ENCODE peak calls at places on chromosome 12, in five cellular contexts. E is ascending aorta, S is left ventricle myocardium inferior, V is PC-9, R is H1. Z is an unnamed sample.

GRCh38 chr12:65868133-65868705 is 43.9 kb downstream of the HMGA2 start:
- DNase-seq in S (no peak), R (no peak), V (no peak), E (no peak), Z (no peak)

GRCh38 chr12:105935106-105935505 is 203.6 kb downstream of the NUAK1 start:
- DNase-seq in V (peak; percentile 55), E (no peak), S (no peak), R (no peak), Z (no peak)

GRCh38 chr12:11778703-11779102 is 129.2 kb downstream of the ETV6 start:
- DNase-seq in R (no peak), E (no peak), V (no peak), S (no peak), Z (no peak)

GRCh38 chr12:64610092-64610659 is at the start of gene RASSF3:
- DNase-seq in R (peak; percentile 85), S (peak; percentile 77), V (peak; percentile 85), E (peak; percentile 88), Z (peak; percentile 73)

GRCh38 chr12:124010687-124011086 is 37.7 kb downstream of the ZNF664 start:
- DNase-seq in S (no peak), E (no peak), V (no peak), R (no peak), Z (no peak)

GRCh38 chr12:86727151-86727550 is 471.0 kb upstream of the MGAT4C start:
- DNase-seq in V (no peak), E (no peak), R (no peak), S (no peak), Z (no peak)

GRCh38 chr12:111405856-111406473 is at the start of gene SH2B3:
- DNase-seq in R (no peak), E (no peak), S (no peak), V (no peak), Z (no peak)

GRCh38 chr12:29278673-29279420 is 102.1 kb downstream of the ERGIC2 start:
- DNase-seq in S (no peak), R (no peak), E (no peak), V (no peak), Z (no peak)

GRCh38 chr12:117352260-117352659 is 9.2 kb downstream of the NOS1 start:
- DNase-seq in E (no peak), S (no peak), V (no peak), R (no peak), Z (no peak)

GRCh38 chr12:48969847-48970701 is 1.5 kb downstream of the WNT10B start:
- DNase-seq in V (no peak), R (peak; percentile 69), S (no peak), E (no peak), Z (no peak)

GRCh38 chr12:38144049-38144448 is 172.5 kb upstream of the ALG10B start:
- DNase-seq in S (no peak), E (no peak), V (no peak), R (no peak), Z (no peak)

GRCh38 chr12:131622422-131622955 is 88.4 kb upstream of the SFSWAP start:
- DNase-seq in S (no peak), V (no peak), E (no peak), R (no peak), Z (no peak)

GRCh38 chr12:111363578-111363977 is 5.3 kb downstream of the PHETA1 start:
- DNase-seq in R (no peak), E (no peak), S (no peak), V (peak; percentile 44), Z (peak; percentile 36)

GRCh38 chr12:69343357-69343756 is 4.8 kb upstream of the LYZ start:
- DNase-seq in E (no peak), V (no peak), S (no peak), R (no peak), Z (no peak)

GRCh38 chr12:389138-390096 is at the start of gene KDM5A:
- DNase-seq in S (peak; percentile 90), R (peak; percentile 88), V (peak; percentile 91), E (peak; percentile 94), Z (peak; percentile 92)

GRCh38 chr12:24911284-24911791 is 37.6 kb downstream of the BCAT1 start:
- DNase-seq in V (no peak), R (peak; percentile 37), E (no peak), S (no peak), Z (no peak)

GRCh38 chr12:12819752-12820311 is 6.7 kb downstream of the DDX47 start:
- DNase-seq in S (no peak), V (peak; percentile 86), R (no peak), E (peak; percentile 78), Z (no peak)

GRCh38 chr12:1003600-1004271 is 12.7 kb downstream of the ERC1 start:
- DNase-seq in S (no peak), V (no peak), E (no peak), R (no peak), Z (no peak)

GRCh38 chr12:48486261-48486660 is 4.0 kb downstream of the C12orf54 start:
- DNase-seq in R (no peak), V (no peak), E (no peak), S (no peak), Z (no peak)

GRCh38 chr12:46675736-46676135 is 150.1 kb downstream of the SLC38A4 start:
- DNase-seq in V (no peak), E (no peak), S (no peak), R (no peak), Z (peak; percentile 40)

GRCh38 chr12:103810108-103810507 is 30.9 kb downstream of the NT5DC3 start:
- DNase-seq in R (no peak), E (no peak), S (no peak), V (no peak), Z (no peak)

GRCh38 chr12:121668750-121669524 is 517 bp downstream of the MORN3 start:
- DNase-seq in R (peak; percentile 80), E (no peak), S (no peak), V (peak; percentile 18), Z (peak; percentile 34)

GRCh38 chr12:12704593-12705230 is 8.7 kb upstream of the GPR19 start:
- DNase-seq in R (no peak), V (peak; percentile 65), S (no peak), E (peak; percentile 80), Z (peak; percentile 68)

GRCh38 chr12:116319316-116319715 is 41.8 kb upstream of the MED13L start:
- DNase-seq in V (no peak), S (no peak), R (no peak), E (no peak), Z (no peak)

GRCh38 chr12:93377252-93377542 is 528 bp upstream of the NUDT4 start:
- DNase-seq in R (no peak), V (no peak), E (no peak), S (no peak), Z (no peak)

GRCh38 chr12:93373847-93374723 is 3.6 kb upstream of the NUDT4 start:
- DNase-seq in E (no peak), S (no peak), V (no peak), R (no peak), Z (no peak)

GRCh38 chr12:93375906-93376305 is 1.8 kb upstream of the NUDT4 start:
- DNase-seq in R (no peak), E (no peak), V (no peak), S (no peak), Z (no peak)

GRCh38 chr12:93378373-93379310 is 917 bp downstream of the NUDT4 start:
- DNase-seq in S (peak; percentile 31), E (peak; percentile 74), R (peak; percentile 66), V (peak; percentile 19), Z (peak; percentile 37)

DNA sequence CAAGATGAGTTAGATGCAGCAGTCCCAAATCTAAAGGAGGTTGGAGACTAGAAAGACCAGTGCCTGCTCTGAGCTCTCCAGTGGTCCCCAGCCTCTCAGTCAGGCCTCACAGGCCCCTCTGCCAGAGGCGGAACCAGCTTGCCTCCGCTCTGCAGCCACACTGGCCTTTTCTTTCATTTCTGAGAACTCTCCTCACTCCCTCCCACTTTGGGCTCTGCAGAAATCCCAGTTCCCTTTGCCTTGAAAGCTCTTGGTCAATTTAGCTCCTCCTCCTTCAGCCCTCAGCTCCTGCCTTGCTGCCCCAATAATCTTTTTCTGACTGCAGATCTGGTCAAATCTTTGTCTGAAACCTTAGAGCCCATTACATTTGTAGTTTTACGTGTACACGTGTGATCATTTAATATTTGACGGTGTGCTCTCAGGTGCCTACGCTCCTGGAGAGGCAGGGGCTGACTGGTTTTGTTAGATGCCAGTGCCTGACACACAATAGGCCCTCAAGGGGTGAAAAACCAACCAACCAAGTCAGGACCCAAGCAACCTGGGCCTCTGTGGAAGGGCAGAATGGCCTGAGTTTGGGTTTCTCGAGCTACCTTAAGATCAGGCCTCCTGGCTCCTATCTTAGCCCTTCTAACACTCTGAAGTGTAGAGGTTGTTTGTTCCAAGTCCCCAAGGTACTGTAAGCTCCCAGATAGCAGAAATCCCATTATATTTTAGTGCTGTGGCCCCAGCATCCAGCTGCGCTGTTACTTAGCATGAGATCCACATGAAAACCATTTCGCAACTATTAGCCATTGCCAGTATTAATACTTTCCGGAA is 1.1 kb upstream of the NUDT4 start:
- DNase-seq in E (peak; percentile 74), S (peak; percentile 32), R (peak; percentile 53), V (peak; percentile 37), Z (peak; percentile 19)
- H3K4me3 ChIP-seq in E (peak overlapping the region; percentile 93), S (peak overlapping the region; percentile 84), R (peak overlapping the region; percentile 88), V (peak overlapping the region; percentile 79), Z (no peak overlapping the region)

DNA sequence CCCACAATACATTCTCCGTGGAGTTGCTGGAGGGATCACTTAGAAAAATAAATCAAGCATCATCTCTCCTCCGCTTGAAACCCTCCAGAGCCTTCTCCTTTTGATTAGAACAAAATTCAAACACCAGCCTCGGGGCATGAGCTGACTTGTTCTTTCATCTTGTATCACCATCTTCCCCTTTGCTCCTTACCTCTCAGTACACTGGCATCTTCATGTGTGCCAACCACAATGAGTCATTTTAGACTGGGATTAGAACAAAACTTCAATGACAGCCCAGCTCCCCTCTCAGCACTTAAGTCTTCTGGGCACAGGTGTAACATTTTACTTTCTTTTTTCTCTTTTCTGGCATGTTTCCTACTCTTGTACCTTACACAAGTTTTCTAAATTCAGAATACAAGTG is 1159.2 kb upstream of the TMEM132C start:
- DNase-seq in S (no peak), V (peak; percentile 27), E (no peak), R (no peak), Z (no peak)
- H3K27ac ChIP-seq in S (no peak overlapping the region), V (no peak overlapping the region), E (no peak overlapping the region), R (no peak overlapping the region), Z (no peak overlapping the region)

DNA sequence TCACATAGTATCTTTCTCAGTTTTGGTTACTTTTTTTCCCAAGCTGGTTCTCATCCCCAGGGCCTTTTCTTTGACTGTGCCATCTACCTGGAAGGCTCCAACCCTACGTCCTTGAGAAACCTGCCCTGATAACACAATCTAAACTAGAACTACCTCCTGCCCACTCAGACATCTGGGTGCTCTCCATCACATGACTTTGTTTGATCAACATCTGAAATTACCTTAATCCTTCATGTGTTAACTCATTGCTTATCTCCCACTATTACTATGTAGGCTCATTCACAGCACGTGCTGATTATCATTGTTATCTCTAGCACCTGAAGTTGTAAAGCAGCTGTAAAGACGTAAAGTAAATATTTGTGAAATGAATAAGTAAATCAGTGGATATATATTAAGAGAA is 784.0 kb downstream of the TMTC2 start:
- DNase-seq in V (no peak), S (no peak), R (no peak), E (no peak), Z (no peak)
- H3K4me3 ChIP-seq in V (no peak overlapping the region), S (peak overlapping the region; percentile 5), R (no peak overlapping the region), E (no peak overlapping the region), Z (no peak overlapping the region)

GRCh38 chr12:98796745-98797144 is 151.7 kb downstream of the APAF1 start:
- DNase-seq in V (no peak), R (no peak), E (no peak), S (no peak), Z (no peak)

GRCh38 chr12:98793121-98793520 is 148.0 kb downstream of the APAF1 start:
- DNase-seq in S (no peak), R (no peak), V (no peak), E (no peak), Z (no peak)

GRCh38 chr12:98797200-98797599 is 152.1 kb downstream of the APAF1 start:
- DNase-seq in E (no peak), R (no peak), V (no peak), S (no peak), Z (no peak)

GRCh38 chr12:98788396-98788795 is 143.3 kb downstream of the APAF1 start:
- DNase-seq in E (no peak), V (no peak), R (no peak), S (no peak), Z (peak; percentile 51)

GRCh38 chr12:98791406-98791805 is 146.3 kb downstream of the APAF1 start:
- DNase-seq in V (no peak), E (no peak), S (no peak), R (no peak), Z (no peak)
- H3K27ac ChIP-seq in V (no peak overlapping the region), E (no peak overlapping the region), S (no peak overlapping the region), R (no peak overlapping the region), Z (no peak overlapping the region)

Z was measured in body of pancreas.